ENCODE peak calls at places on chromosomes 2 and 18, in nine cellular contexts. U is GM23338, F is OCI-LY7, D is HCT116, G is MM.1S, I is GM23248, T is neural progenitor cell, P is PC-3, Y is SK-N-SH. A is an unnamed sample.

GRCh38 chr2:183037660-183038340 is 457 bp downstream of the NCKAP1 start:
- DNase-seq in U (peak; percentile 54), F (peak; percentile 7), D (no peak), G (peak; percentile 52), I (peak; percentile 78), T (peak; percentile 76), P (peak; percentile 22), Y (peak; percentile 76), A (peak; percentile 75)

GRCh38 chr2:110732422-110733413 is at the start of gene ACOXL:
- DNase-seq in U (peak; percentile 95), F (no peak), D (peak; percentile 40), G (peak; percentile 72), I (no peak), T (peak; percentile 65), P (peak; percentile 81), Y (peak; percentile 51), A (peak; percentile 67)

GRCh38 chr2:65503746-65504145 is 71.3 kb upstream of the SPRED2 start:
- DNase-seq in U (no peak), F (no peak), D (no peak), G (no peak), I (no peak), T (no peak), P (no peak), Y (no peak), A (no peak)

GRCh38 chr2:61762292-61762691 is 91.6 kb downstream of the FAM161A start:
- DNase-seq in U (no peak), F (peak; percentile 15), D (no peak), G (no peak), I (peak; percentile 21), T (no peak), P (peak; percentile 12), Y (no peak), A (no peak)

GRCh38 chr18:63887424-63887823 is at the start of gene SERPINB2:
- DNase-seq in U (no peak), F (no peak), D (no peak), G (no peak), I (peak; percentile 73), T (no peak), P (peak; percentile 72), Y (no peak), A (no peak)

GRCh38 chr2:149601141-149601796 is 13.7 kb upstream of the MMADHC start:
- DNase-seq in U (no peak), F (no peak), D (no peak), G (no peak), I (peak; percentile 44), T (no peak), P (peak; percentile 16), Y (no peak), A (no peak)

GRCh38 chr2:54945401-54946219 is 104.6 kb downstream of the RTN4 start:
- DNase-seq in U (no peak), F (no peak), D (no peak), G (peak; percentile 57), I (peak; percentile 91), T (no peak), P (peak; percentile 71), Y (no peak), A (no peak)

GRCh38 chr2:238868067-238868524 is 20.2 kb downstream of the TWIST2 start:
- DNase-seq in U (no peak), F (no peak), D (no peak), G (no peak), I (peak; percentile 90), T (no peak), P (no peak), Y (no peak), A (no peak)

GRCh38 chr2:60560734-60561649 is 7.5 kb upstream of the BCL11A start:
- DNase-seq in U (peak; percentile 80), F (peak; percentile 68), D (no peak), G (peak; percentile 59), I (peak; percentile 65), T (peak; percentile 56), P (peak; percentile 70), Y (no peak), A (peak; percentile 63)

GRCh38 chr18:13377496-13377895 is 158.9 kb downstream of the LDLRAD4 start:
- DNase-seq in U (no peak), F (no peak), D (no peak), G (no peak), I (no peak), T (no peak), P (no peak), Y (no peak), A (no peak)

GRCh38 chr18:13265901-13266207 is 47.3 kb downstream of the LDLRAD4 start:
- DNase-seq in U (no peak), F (no peak), D (no peak), G (no peak), I (peak; percentile 35), T (no peak), P (no peak), Y (no peak), A (no peak)

GRCh38 chr2:62923242-62923641 is 127.4 kb upstream of the OTX1 start:
- DNase-seq in U (no peak), F (no peak), D (no peak), G (no peak), I (no peak), T (no peak), P (no peak), Y (no peak), A (no peak)

GRCh38 chr18:4636957-4637356 is 181.8 kb upstream of the DLGAP1 start:
- DNase-seq in U (no peak), F (peak; percentile 53), D (no peak), G (no peak), I (no peak), T (peak; percentile 31), P (peak; percentile 2), Y (no peak), A (no peak)

GRCh38 chr2:25491003-25491696 is 149.4 kb upstream of the DNMT3A start:
- DNase-seq in U (no peak), F (no peak), D (no peak), G (no peak), I (peak; percentile 35), T (no peak), P (peak; percentile 91), Y (no peak), A (no peak)

GRCh38 chr2:235981629-235982028 is 186.6 kb downstream of the GBX2 start:
- DNase-seq in U (peak; percentile 72), F (no peak), D (no peak), G (no peak), I (no peak), T (peak; percentile 67), P (no peak), Y (no peak), A (no peak)

GRCh38 chr18:58315739-58316215 is 271.8 kb downstream of the NEDD4L start:
- DNase-seq in U (no peak), F (no peak), D (peak; percentile 65), G (no peak), I (no peak), T (no peak), P (peak; percentile 93), Y (no peak), A (no peak)

GRCh38 chr18:36628435-36629094 is 200.2 kb downstream of the TPGS2 start:
- DNase-seq in U (no peak), F (no peak), D (no peak), G (no peak), I (peak; percentile 90), T (no peak), P (no peak), Y (no peak), A (peak; percentile 36)

GRCh38 chr18:3008546-3008945 is 4.4 kb downstream of the LPIN2 start:
- DNase-seq in U (no peak), F (no peak), D (no peak), G (no peak), I (peak; percentile 86), T (no peak), P (peak; percentile 91), Y (no peak), A (no peak)
- TF ChIP-seq EZH2phosphoT487 in U (no peak), F (no peak), D (no peak), G (no peak), I (no peak), T (no peak), P (no peak), Y (no peak), A (no peak)

DNA sequence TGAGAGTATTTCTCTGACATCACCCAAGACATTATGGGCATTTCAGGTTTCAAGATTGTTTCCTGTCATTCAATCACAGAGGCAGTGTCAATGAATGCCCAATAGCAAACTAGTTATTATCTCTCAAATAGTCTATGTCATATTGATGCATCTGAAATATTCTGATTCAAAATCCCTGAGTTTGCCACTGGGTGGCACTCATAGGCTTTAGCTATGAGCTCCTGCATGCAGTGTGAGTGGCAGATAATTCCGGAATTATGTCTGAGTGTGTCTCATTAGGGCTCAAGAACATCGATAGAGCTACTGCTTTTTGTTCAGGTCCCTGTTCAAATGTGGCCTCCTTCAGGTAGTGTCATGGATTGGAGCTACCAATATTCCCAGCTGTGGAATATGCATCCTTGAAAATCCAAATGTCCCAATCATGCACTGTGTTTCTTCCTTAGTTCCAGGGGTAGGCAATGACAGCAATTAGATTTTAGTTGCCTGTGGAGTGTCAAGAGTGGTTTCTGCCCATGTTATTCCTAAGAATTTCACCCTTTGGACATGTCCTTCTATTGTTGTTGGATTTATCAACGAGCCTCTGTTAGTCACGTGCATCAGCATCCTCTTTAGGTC is 7.8 kb upstream of the OR6B3 start:
- DNase-seq in U (peak; percentile 69), F (peak; percentile 63), D (peak; percentile 54), G (peak; percentile 61), I (peak; percentile 69), T (peak; percentile 65), P (peak; percentile 79), Y (peak; percentile 63), A (peak; percentile 67)
- TF ChIP-seq EZH2phosphoT487 in U (no peak), F (no peak), D (no peak), G (no peak), I (no peak), T (no peak), P (no peak), Y (no peak), A (no peak)

GRCh38 chr2:33069894-33070651 is 123.3 kb downstream of the LTBP1 start:
- DNase-seq in U (no peak), F (no peak), D (peak; percentile 91), G (no peak), I (peak; percentile 99), T (no peak), P (peak; percentile 99), Y (no peak), A (peak; percentile 62)
- TF ChIP-seq EZH2phosphoT487 in U (no peak), F (no peak), D (no peak), G (no peak), I (no peak), T (no peak), P (peak; percentile 40), Y (no peak), A (no peak)

GRCh38 chr2:8256888-8257287 is 425.0 kb upstream of the ID2 start:
- DNase-seq in U (no peak), F (no peak), D (no peak), G (no peak), I (no peak), T (no peak), P (no peak), Y (no peak), A (no peak)

GRCh38 chr2:8259841-8260178 is 422.0 kb upstream of the ID2 start:
- DNase-seq in U (no peak), F (no peak), D (no peak), G (no peak), I (no peak), T (no peak), P (no peak), Y (no peak), A (no peak)

GRCh38 chr2:8259106-8259840 is 422.6 kb upstream of the ID2 start:
- DNase-seq in U (no peak), F (no peak), D (no peak), G (no peak), I (no peak), T (no peak), P (no peak), Y (no peak), A (no peak)

GRCh38 chr2:8257502-8257901 is 424.4 kb upstream of the ID2 start:
- DNase-seq in U (peak; percentile 27), F (no peak), D (no peak), G (no peak), I (no peak), T (no peak), P (no peak), Y (no peak), A (no peak)

GRCh38 chr2:8258406-8258805 is 423.4 kb upstream of the ID2 start:
- DNase-seq in U (no peak), F (no peak), D (no peak), G (no peak), I (no peak), T (no peak), P (no peak), Y (no peak), A (no peak)
- TF ChIP-seq EZH2phosphoT487 in U (no peak), F (no peak), D (no peak), G (no peak), I (no peak), T (no peak), P (no peak), Y (no peak), A (no peak)